ENCODE peak calls at places on chromosome 7, in ten cellular contexts. Q is fibroblast of mammary gland, B is psoas muscle, Y is A549, R is adrenal gland, K is lower leg skin, A is fibroblast of lung, L is tibial nerve, W is vagina, Z is transverse colon. O is an unnamed sample.
A peak's percentile ranks its signal among the peaks of the same experiment; 100 is the strongest.

GRCh38 chr7:159119851-159120539 is 24.7 kb downstream of the VIPR2 start:
- DNase-seq in W (no peak), R (no peak), L (no peak), Y (no peak), Q (no peak), A (no peak), Z (no peak), K (no peak), B (no peak), O (no peak)

GRCh38 chr7:37432240-37432917 is 16.3 kb downstream of the ELMO1 start:
- DNase-seq in R (no peak), Y (no peak), L (no peak), B (no peak), Q (no peak), K (no peak), A (no peak), Z (no peak), W (peak; percentile 32), O (no peak)

GRCh38 chr7:82423446-82423845 is 20.1 kb downstream of the CACNA2D1 start:
- DNase-seq in A (no peak), L (no peak), W (no peak), Z (no peak), K (no peak), B (no peak), Q (peak; percentile 5), R (no peak), Y (no peak), O (no peak)

GRCh38 chr7:126958367-126958766 is 294.4 kb downstream of the GRM8 start:
- DNase-seq in R (no peak), W (no peak), K (no peak), Z (no peak), B (no peak), Q (no peak), L (no peak), Y (no peak), A (no peak), O (no peak)

GRCh38 chr7:39633563-39634550 is 10.5 kb downstream of the RALA start:
- DNase-seq in Z (no peak), Q (peak; percentile 77), L (no peak), W (no peak), R (no peak), Y (no peak), A (peak; percentile 49), B (no peak), K (no peak), O (no peak)

GRCh38 chr7:101898019-101898575 is 80.7 kb downstream of the CUX1 start:
- DNase-seq in K (no peak), R (no peak), Q (peak; percentile 18), W (no peak), A (no peak), Z (no peak), B (no peak), L (no peak), Y (no peak), O (no peak)

GRCh38 chr7:121395494-121395960 is 581 bp downstream of the FAM3C start:
- DNase-seq in A (peak; percentile 32), L (peak; percentile 11), R (no peak), W (no peak), Y (peak; percentile 25), Q (peak; percentile 21), B (no peak), Z (peak; percentile 51), K (peak; percentile 85), O (peak; percentile 28)

GRCh38 chr7:55427279-55427788 is 62.2 kb downstream of the LANCL2 start:
- DNase-seq in Y (no peak), A (peak; percentile 70), L (no peak), Z (no peak), R (no peak), B (no peak), Q (no peak), K (no peak), W (no peak), O (no peak)

GRCh38 chr7:69732203-69732602 is 133.9 kb downstream of the AUTS2 start:
- DNase-seq in Q (peak; percentile 43), L (no peak), A (peak; percentile 62), W (no peak), R (no peak), Y (peak; percentile 58), B (no peak), K (no peak), Z (peak; percentile 19), O (peak; percentile 27)

GRCh38 chr7:110442386-110442837 is 648.5 kb upstream of the LRRN3 start:
- DNase-seq in R (peak; percentile 74), Q (no peak), Z (no peak), W (no peak), K (no peak), Y (peak; percentile 19), L (no peak), A (no peak), B (no peak), O (peak; percentile 20)

GRCh38 chr7:19117870-19118608 is 603 bp upstream of the TWIST1 start:
- DNase-seq in Z (no peak), B (peak; percentile 18), A (no peak), W (no peak), Y (no peak), R (no peak), Q (peak; percentile 30), L (no peak), K (peak; percentile 87), O (peak; percentile 53)

GRCh38 chr7:133854739-133855138 is 272.4 kb upstream of the LRGUK start:
- DNase-seq in R (no peak), L (peak; percentile 10), Q (peak; percentile 70), K (no peak), Y (peak; percentile 27), Z (no peak), A (peak; percentile 50), B (no peak), W (no peak), O (peak; percentile 65)

DNA sequence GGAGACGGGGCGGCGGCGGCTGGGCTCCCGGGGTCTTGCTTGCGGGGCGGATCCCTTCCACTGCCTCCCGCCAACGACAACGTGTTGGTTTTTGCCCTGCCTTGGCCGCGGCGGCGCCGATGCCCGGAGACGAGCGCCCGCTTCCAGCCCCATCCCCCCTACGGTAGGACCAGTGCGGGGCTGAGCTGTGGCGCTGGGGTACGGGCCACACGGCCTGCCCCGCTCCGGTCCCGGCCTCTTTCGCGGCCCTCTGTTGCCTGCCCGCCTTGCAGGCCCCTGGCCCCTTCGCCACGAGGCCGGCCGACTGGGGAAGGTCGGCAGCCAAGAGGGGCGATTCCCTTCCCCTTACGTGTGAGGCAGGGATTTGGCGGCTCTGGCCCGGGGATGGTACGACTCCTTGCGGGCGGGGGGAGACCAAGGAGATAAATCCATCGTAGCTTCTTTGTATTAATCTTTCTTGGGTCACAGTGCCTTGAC is 488 bp downstream of the EIF4H start:
- DNase-seq in K (peak; percentile 91), Z (peak; percentile 48), Q (peak; percentile 51), B (peak; percentile 55), L (peak; percentile 16), Y (peak; percentile 41), W (no peak), R (peak; percentile 71), A (peak; percentile 75), O (peak; percentile 45)
- TF ChIP-seq CTCF in K (no peak), Z (no peak), Q (no peak), B (no peak), L (no peak), Y (no peak), W (no peak), R (no peak), A (no peak), O (peak; percentile 6)

DNA sequence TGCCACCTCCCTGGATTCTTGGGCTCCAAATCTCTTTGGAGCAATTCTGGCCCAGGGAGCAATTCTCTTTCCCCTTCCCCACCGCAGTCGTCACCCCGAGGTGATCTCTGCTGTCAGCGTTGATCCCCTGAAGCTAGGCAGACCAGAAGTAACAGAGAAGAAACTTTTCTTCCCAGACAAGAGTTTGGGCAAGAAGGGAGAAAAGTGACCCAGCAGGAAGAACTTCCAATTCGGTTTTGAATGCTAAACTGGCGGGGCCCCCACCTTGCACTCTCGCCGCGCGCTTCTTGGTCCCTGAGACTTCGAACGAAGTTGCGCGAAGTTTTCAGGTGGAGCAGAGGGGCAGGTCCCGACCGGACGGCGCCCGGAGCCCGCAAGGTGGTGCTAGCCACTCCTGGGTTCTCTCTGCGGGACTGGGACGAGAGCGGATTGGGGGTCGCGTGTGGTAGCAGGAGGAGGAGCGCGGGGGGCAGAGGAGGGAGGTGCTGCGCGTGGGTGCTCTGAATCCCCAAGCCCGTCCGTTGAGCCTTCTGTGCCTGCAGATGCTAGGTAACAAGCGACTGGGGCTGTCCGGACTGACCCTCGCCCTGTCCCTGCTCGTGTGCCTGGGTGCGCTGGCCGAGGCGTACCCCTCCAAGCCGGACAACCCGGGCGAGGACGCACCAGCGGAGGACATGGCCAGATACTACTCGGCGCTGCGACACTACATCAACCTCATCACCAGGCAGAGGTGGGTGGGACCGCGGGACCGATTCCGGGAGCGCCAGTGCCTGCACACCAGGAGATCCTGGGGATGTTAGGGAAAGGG is 913 bp downstream of the NPY start:
- DNase-seq in K (no peak), Q (no peak), W (no peak), A (no peak), B (no peak), Z (no peak), L (no peak), R (no peak), Y (no peak), O (no peak)
- H3K4me3 ChIP-seq in K (no peak overlapping the region), Q (no peak overlapping the region), W (no peak overlapping the region), A (no peak overlapping the region), B (peak overlapping the region; percentile 44), Z (no peak overlapping the region), L (no peak overlapping the region), R (no peak overlapping the region), Y (peak overlapping the region; percentile 38), O (no peak overlapping the region)

GRCh38 chr7:116404389-116404788 is 95.1 kb upstream of the CAV2 start:
- DNase-seq in A (no peak), K (no peak), L (no peak), B (no peak), Q (no peak), W (no peak), R (no peak), Z (no peak), Y (no peak), O (no peak)

GRCh38 chr7:116405810-116406209 is 93.7 kb upstream of the CAV2 start:
- DNase-seq in B (no peak), W (no peak), A (no peak), Z (no peak), Q (no peak), K (no peak), Y (no peak), R (no peak), L (no peak), O (no peak)

GRCh38 chr7:116401711-116402110 is 97.8 kb upstream of the CAV2 start:
- DNase-seq in K (no peak), Q (no peak), A (no peak), W (no peak), Z (no peak), R (no peak), L (no peak), B (no peak), Y (no peak), O (no peak)

GRCh38 chr7:116400526-116400925 is 99.0 kb upstream of the CAV2 start:
- DNase-seq in Z (no peak), Y (no peak), W (no peak), L (no peak), K (no peak), Q (peak; percentile 17), B (no peak), A (no peak), R (no peak), O (no peak)

GRCh38 chr7:116403265-116403664 is 96.3 kb upstream of the CAV2 start:
- DNase-seq in R (no peak), Z (no peak), A (peak; percentile 25), Y (no peak), B (no peak), Q (peak; percentile 63), W (no peak), K (no peak), L (no peak), O (no peak)
- TF ChIP-seq CTCF in R (no peak), Z (no peak), A (no peak), Y (no peak), B (no peak), Q (no peak), W (no peak), K (no peak), L (no peak), O (no peak)

GRCh38 chr7:98280296-98280695 is 1.2 kb upstream of the BRI3 start:
- DNase-seq in Z (no peak), L (no peak), Q (no peak), B (no peak), R (no peak), W (no peak), K (no peak), Y (no peak), A (no peak), O (no peak)
- H3K4me3 ChIP-seq in Z (no peak overlapping the region), L (peak overlapping the region; percentile 94), Q (peak overlapping the region; percentile 55), B (peak overlapping the region; percentile 67), R (peak overlapping the region; percentile 73), W (peak overlapping the region; percentile 99), K (no peak overlapping the region), Y (peak overlapping the region; percentile 98), A (no peak overlapping the region), O (peak overlapping the region; percentile 57)